ENCODE peak calls at places on chromosomes 4 and X, in six cellular contexts. Y is A549, V is Peyer's patch, U is testis, R is transverse colon, A is heart left ventricle. N is an unnamed sample. For H3K4me1, the result is how much of the 10 kb centered on the place peaks cover.

GRCh38 chrX:150348365-150348764 is 14.8 kb upstream of the MAMLD1 start:
- DNase-seq in R (no peak), U (no peak), V (no peak), Y (no peak), A (no peak), N (no peak)

GRCh38 chr4:182207806-182208483 is 35.3 kb upstream of the TENM3 start:
- DNase-seq in A (no peak), V (no peak), R (no peak), Y (peak), U (no peak), N (no peak)

GRCh38 chr4:8886625-8887406 is 15.2 kb upstream of the HMX1 start:
- DNase-seq in R (no peak), Y (no peak), A (no peak), V (no peak), U (no peak), N (no peak)

GRCh38 chrX:130173190-130173895 is 1.6 kb downstream of the RAB33A start:
- DNase-seq in Y (no peak), A (peak), R (peak), U (peak), V (no peak), N (no peak)

GRCh38 chrX:76195579-76195978 is 22.7 kb downstream of the PBDC1 start:
- DNase-seq in A (no peak), R (no peak), Y (no peak), U (no peak), V (no peak), N (no peak)

GRCh38 chr4:7759221-7759620 is 180.4 kb downstream of the AFAP1 start:
- DNase-seq in U (no peak), Y (no peak), V (no peak), A (no peak), R (no peak), N (no peak)

GRCh38 chrX:43940811-43941210 is 32.4 kb downstream of the NDP start:
- DNase-seq in R (no peak), A (no peak), V (no peak), Y (peak), U (no peak), N (no peak)

GRCh38 chrX:133670394-133670793 is 255.1 kb upstream of the GPC4 start:
- DNase-seq in R (no peak), V (no peak), U (peak), A (no peak), Y (peak), N (no peak)

GRCh38 chr4:102259081-102259480 is 86.2 kb downstream of the SLC39A8 start:
- DNase-seq in V (no peak), Y (no peak), R (no peak), U (no peak), A (no peak), N (no peak)

GRCh38 chr4:7970031-7970946 is 30.6 kb upstream of the AFAP1 start:
- DNase-seq in U (no peak), A (no peak), V (no peak), Y (peak), R (peak), N (no peak)

GRCh38 chrX:75155454-75155829 is 641 bp downstream of the ABCB7 start:
- DNase-seq in Y (peak), U (no peak), R (no peak), A (no peak), V (no peak), N (no peak)

GRCh38 chrX:13805241-13805640 is 11.7 kb downstream of the GPM6B start:
- DNase-seq in A (no peak), Y (no peak), R (no peak), V (no peak), U (no peak), N (no peak)

GRCh38 chr4:155758500-155759371 is at the start of gene GUCY1B1:
- DNase-seq in Y (peak), V (peak), A (peak), U (peak), R (peak), N (peak)

GRCh38 chr4:140099993-140100392 is 54.0 kb downstream of the MAML3 start:
- DNase-seq in U (peak), R (peak), A (peak), V (no peak), Y (peak), N (peak)

GRCh38 chrX:124033821-124034220 is 72.3 kb downstream of the STAG2 start:
- DNase-seq in V (no peak), R (no peak), U (no peak), A (no peak), Y (no peak), N (no peak)

GRCh38 chr4:14259926-14260325 is 632.4 kb upstream of the BOD1L1 start:
- DNase-seq in V (no peak), A (no peak), U (no peak), R (no peak), Y (no peak), N (no peak)

GRCh38 chrX:154458954-154459829 is 1.1 kb downstream of the PLXNA3 start:
- DNase-seq in Y (no peak), V (peak), R (peak), A (no peak), U (peak), N (no peak)

GRCh38 chr4:19999331-19999730 is 252.4 kb upstream of the SLIT2 start:
- DNase-seq in R (no peak), U (no peak), A (no peak), Y (no peak), V (no peak), N (no peak)

GRCh38 chr4:176945314-176945713 is 152.6 kb upstream of the VEGFC start:
- DNase-seq in U (no peak), A (no peak), Y (no peak), V (no peak), R (no peak), N (no peak)

GRCh38 chr4:71198958-71199357 is 139.9 kb upstream of the SLC4A4 start:
- DNase-seq in Y (no peak), V (no peak), U (no peak), A (no peak), R (peak), N (no peak)

GRCh38 chr4:19983072-19983471 is 268.6 kb upstream of the SLIT2 start:
- DNase-seq in V (no peak), U (no peak), R (no peak), Y (no peak), A (no peak), N (no peak)

GRCh38 chr4:176902710-176903323 is 110.1 kb upstream of the VEGFC start:
- DNase-seq in Y (no peak), A (no peak), R (no peak), V (no peak), U (no peak), N (no peak)

GRCh38 chrX:39869846-39870601 is 227.7 kb downstream of the BCOR start:
- DNase-seq in R (peak), V (no peak), A (no peak), U (no peak), Y (peak), N (no peak)

GRCh38 chrX:6545712-6546111 is 10.8 kb upstream of the VCX3A start:
- DNase-seq in Y (no peak), R (no peak), V (no peak), A (no peak), U (no peak), N (no peak)

DNA sequence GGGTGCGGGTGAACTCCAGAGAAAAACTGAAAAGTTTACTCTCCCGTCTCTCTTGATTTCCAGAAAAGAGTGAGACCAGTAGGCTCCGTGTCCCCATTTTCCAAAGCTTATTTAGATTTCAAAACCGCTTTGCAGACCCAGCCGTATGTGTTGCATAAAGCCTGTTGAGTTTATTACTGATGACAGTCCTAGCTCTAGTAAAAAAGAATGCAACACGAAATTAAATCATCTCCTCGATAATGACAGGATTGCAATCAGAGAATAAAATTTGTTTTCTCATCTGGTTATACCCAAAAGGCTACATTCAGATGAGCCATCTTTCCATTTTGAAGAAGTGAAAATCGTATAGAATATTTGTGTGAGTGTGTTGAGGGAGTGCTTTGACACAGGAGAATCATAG is 16.1 kb upstream of the VCX3A start:
- DNase-seq in U (no peak), V (no peak), Y (no peak), R (no peak), A (no peak), N (no peak)
- H3K4me1 ChIP-seq in U (under half), V (under half), Y (under half), R (under half), A (under half), N (under half)

DNA sequence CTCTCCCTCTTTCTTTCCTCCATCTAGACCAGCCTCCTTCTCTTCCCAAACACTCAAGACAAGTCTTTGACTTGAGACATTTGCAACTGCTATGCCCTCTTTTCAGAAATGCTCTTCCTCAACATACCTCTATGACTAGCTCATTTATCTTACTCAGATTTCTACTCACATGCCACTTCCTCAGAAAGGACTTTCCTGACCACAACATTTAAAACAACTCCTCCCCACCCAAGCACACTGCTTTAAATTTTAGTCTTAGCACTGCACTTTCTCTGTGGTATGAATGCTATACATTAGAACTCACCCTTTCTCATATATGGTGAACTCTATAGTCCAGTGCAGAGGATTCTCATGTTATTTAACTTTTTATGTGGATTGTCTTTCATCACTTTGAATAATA is 28.4 kb upstream of the SULT1E1 start:
- DNase-seq in U (no peak), R (no peak), Y (no peak), A (no peak), V (no peak), N (no peak)
- TF ChIP-seq POLR2A in U (no peak), R (no peak), Y (no peak), A (no peak), V (no peak), N (no peak)

GRCh38 chr4:16826397-16826910 is 72.0 kb downstream of the LDB2 start:
- DNase-seq in U (no peak), V (no peak), A (no peak), R (no peak), Y (no peak), N (no peak)
- H3K4me3 ChIP-seq in U (no peak), V (no peak), A (no peak), R (no peak), Y (no peak), N (no peak)

GRCh38 chr4:118759481-118759880 is 74.3 kb downstream of the METTL14 start:
- DNase-seq in Y (no peak), R (no peak), V (no peak), A (no peak), U (no peak), N (no peak)

GRCh38 chr4:118762146-118762545 is 73.8 kb downstream of the SEC24D start:
- DNase-seq in U (no peak), R (no peak), V (no peak), A (no peak), Y (no peak), N (no peak)

GRCh38 chr4:118760092-118760491 is 74.9 kb downstream of the METTL14 start:
- DNase-seq in R (no peak), Y (no peak), A (no peak), U (no peak), V (no peak), N (no peak)

GRCh38 chr4:118761387-118762016 is 74.4 kb downstream of the SEC24D start:
- DNase-seq in A (no peak), V (no peak), U (no peak), Y (no peak), R (no peak), N (no peak)

DNA sequence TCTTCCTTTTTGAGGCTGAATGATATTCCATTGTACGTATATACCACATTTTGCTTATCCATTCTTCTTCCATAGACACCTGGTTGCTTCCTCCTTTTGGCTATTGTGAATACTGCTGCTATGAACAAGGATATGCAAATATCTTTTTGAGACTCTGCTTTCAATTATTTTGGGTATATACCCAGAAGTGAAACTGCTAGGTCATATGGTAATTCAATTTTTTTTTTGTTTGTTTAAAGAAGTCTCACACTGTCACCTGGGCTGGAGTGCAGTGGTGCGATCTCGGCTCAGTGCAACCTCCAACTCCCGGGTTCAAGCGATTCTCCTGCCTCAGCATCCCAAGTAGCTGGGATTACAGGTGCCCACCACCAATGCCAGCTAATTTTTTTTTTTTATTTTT is 75.3 kb downstream of the METTL14 start:
- DNase-seq in U (no peak), V (no peak), Y (no peak), A (no peak), R (no peak), N (no peak)
- H3K4me1 ChIP-seq in U (half or more), V (under half), Y (under half), A (under half), R (half or more), N (half or more)

GRCh38 chr4:53362093-53362492 is 3.8 kb downstream of the SCFD2 start:
- DNase-seq in V (no peak), A (no peak), Y (no peak), U (no peak), R (no peak), N (no peak)

GRCh38 chr4:53366301-53366716 is 448 bp upstream of the SCFD2 start:
- DNase-seq in V (no peak), U (no peak), Y (no peak), A (no peak), R (no peak), N (no peak)

GRCh38 chr4:53364624-53365023 is 1.2 kb downstream of the SCFD2 start:
- DNase-seq in U (no peak), Y (no peak), V (no peak), R (no peak), A (no peak), N (no peak)

GRCh38 chr4:53365121-53365485 is 758 bp downstream of the SCFD2 start:
- DNase-seq in U (no peak), Y (no peak), V (no peak), A (no peak), R (no peak), N (no peak)

GRCh38 chr4:53365486-53366300 is at the start of gene SCFD2:
- DNase-seq in U (peak), V (peak), R (peak), Y (peak), A (peak), N (peak)
- TF ChIP-seq POLR2A in U (no peak), V (no peak), R (no peak), Y (peak), A (no peak), N (no peak)

GRCh38 chr4:147737623-147738022 is 5.7 kb downstream of the ARHGAP10 start:
- DNase-seq in Y (no peak), V (no peak), A (no peak), U (no peak), R (no peak), N (no peak)
- H3K4me3 ChIP-seq in Y (no peak), V (no peak), A (no peak), U (no peak), R (no peak), N (peak)

GRCh38 chr4:1245481-1246051 is 3.4 kb downstream of the CTBP1 start:
- DNase-seq in A (peak), U (peak), Y (no peak), R (peak), V (no peak), N (no peak)
- H3K4me1 ChIP-seq in A (half or more), U (under half), Y (under half), R (half or more), V (under half), N (half or more)

GRCh38 chr4:185395255-185395955 is at the start of gene LRP2BP:
- DNase-seq in U (no peak), Y (no peak), A (no peak), R (no peak), V (no peak), N (no peak)

GRCh38 chr4:185398618-185399017 is 2.0 kb downstream of the ANKRD37 start:
- DNase-seq in Y (no peak), V (no peak), U (no peak), R (no peak), A (no peak), N (no peak)

GRCh38 chr4:185394568-185395254 is 1.0 kb downstream of the LRP2BP start:
- DNase-seq in U (no peak), V (no peak), A (no peak), Y (no peak), R (no peak), N (no peak)

GRCh38 chr4:185396724-185397402 is at the start of gene ANKRD37:
- DNase-seq in A (peak), U (no peak), Y (peak), R (peak), V (no peak), N (no peak)

DNA sequence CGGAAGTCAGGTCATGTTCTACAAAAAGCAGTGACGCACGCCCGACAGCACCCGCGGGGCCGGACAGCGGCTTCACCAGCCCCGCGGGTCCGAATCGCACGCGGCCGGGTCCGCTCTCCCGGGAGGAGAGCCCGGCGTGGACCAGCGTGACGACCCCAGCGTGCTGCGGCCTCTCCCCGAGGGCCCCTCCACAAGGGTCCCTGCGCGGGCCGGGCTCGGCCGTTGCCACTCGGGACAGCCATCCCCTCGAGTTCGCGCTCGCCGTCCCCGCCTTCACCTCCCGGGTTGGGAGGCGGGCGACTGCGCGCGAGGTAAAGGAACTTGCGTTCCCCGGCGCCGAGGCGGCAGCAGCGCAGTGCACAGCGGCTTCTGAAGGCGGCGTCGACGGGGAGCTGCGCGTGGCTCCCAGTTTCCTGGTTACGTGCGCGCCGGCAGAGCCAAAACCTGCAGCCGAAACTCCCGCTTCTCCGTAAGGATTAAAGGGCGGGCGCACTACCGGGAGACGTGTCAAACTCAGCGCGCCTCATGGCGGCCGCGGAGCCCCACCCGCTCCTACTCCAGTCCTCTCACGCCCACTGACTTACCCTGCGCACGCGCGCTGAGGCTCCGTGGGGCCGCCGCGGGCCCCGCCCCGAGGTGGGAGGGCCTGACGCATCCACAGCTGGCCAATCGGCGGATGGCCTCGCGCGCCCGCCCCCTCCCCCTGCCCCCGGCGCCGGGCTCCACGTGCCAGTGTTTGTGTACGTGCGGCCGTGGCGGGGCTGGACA is 416 bp upstream of the LRP2BP start:
- DNase-seq in R (peak), Y (peak), A (peak), V (peak), U (peak), N (peak)
- TF ChIP-seq POLR2A in R (peak), Y (peak), A (no peak), V (peak), U (peak), N (peak)

GRCh38 chrX:67779099-67779498 is 235.3 kb downstream of the AR start:
- DNase-seq in U (no peak), R (no peak), Y (no peak), A (no peak), V (no peak), N (no peak)

GRCh38 chrX:67780694-67781109 is 236.9 kb downstream of the AR start:
- DNase-seq in Y (peak), A (peak), V (no peak), U (peak), R (peak), N (no peak)

GRCh38 chrX:67777148-67777547 is 233.3 kb downstream of the AR start:
- DNase-seq in R (no peak), V (no peak), U (no peak), Y (no peak), A (no peak), N (no peak)

GRCh38 chrX:67784712-67785111 is 240.9 kb downstream of the AR start:
- DNase-seq in V (no peak), A (no peak), U (no peak), R (no peak), Y (no peak), N (no peak)

DNA sequence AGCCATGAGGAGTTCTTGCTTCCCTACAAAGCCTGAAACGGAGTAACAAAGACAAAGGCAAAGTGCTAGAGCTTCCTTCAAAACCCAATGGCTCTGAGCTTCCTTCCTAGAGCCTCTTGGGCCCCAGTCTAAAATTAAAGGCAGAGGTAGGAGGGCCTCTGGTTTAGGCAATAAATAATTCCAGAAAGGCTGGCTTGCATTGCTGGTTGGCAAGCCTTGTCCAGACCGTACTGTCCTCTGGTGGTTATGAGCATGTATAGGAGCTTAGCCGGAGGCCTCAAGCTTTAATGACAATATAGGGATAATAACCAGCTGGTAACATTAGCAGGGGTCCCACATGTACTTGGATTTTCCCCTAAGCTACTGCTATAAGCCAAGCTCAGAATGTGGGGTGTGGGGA is 237.3 kb downstream of the AR start:
- DNase-seq in U (no peak), A (peak), R (no peak), Y (peak), V (no peak), N (no peak)
- H3K4me3 ChIP-seq in U (no peak), A (no peak), R (no peak), Y (no peak), V (no peak), N (no peak)

DNA sequence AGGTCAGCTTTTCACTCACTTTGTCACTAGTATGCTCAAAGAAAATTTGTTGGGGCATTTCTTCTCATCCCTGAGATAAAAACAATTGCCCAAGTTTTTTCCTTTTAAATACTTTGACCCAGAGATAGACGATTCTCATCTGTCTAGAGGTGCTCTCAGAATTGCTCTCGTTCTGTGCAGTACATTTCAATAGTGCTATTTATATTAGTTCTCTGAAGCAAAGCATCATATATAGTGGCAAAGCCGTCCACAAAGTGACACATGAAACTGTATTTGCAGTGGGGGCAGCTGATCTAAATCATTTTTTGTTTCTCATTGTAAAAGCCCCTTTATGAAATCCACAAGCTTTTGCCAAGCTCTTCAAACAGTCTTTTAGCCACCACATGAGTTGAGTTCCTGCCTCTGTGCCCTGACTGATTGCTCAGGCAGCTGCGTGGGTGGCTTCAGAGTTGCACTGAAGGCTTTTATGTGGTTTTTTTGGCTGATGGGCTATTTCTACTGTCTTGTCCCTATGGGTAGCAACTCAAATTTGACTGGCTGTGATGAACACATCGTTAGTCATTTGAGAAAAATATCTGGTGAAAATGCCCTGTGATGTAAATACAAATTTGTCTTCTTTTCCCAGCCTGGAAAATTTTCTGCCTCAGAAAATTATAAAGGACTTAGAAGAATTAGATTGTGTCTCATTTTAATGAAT is 119.1 kb upstream of the OTUD4 start:
- DNase-seq in R (no peak), V (no peak), Y (no peak), U (no peak), A (no peak), N (no peak)
- H3K4me1 ChIP-seq in R (under half), V (under half), Y (under half), U (under half), A (under half), N (under half)